ENCODE peak calls at places on chromosomes 7 and 10, in eight cellular contexts. One of them, this sample, is unnamed.

GRCh38 chr10:48464121-48464870 is 140.6 kb downstream of the ARHGAP22 start:
- DNase-seq in cardiac muscle cell: no peak
- DNase-seq in foreskin fibroblast: no peak
- DNase-seq in breast epithelium: peak
- DNase-seq in BE2C: peak
- DNase-seq in H1: peak
- DNase-seq in left ventricle myocardium inferior: no peak
- DNase-seq in brain microvascular endothelial cell: no peak
- DNase-seq in this sample: no peak

GRCh38 chr10:133261726-133262325 is 14.8 kb downstream of the ADAM8 start:
- DNase-seq in cardiac muscle cell: peak
- DNase-seq in H1: peak
- DNase-seq in left ventricle myocardium inferior: peak
- DNase-seq in foreskin fibroblast: peak
- DNase-seq in brain microvascular endothelial cell: peak
- DNase-seq in breast epithelium: peak
- DNase-seq in BE2C: peak
- DNase-seq in this sample: no peak

GRCh38 chr7:1611708-1612241 is 41.9 kb upstream of the PSMG3 start:
- DNase-seq in foreskin fibroblast: peak
- DNase-seq in BE2C: no peak
- DNase-seq in cardiac muscle cell: peak
- DNase-seq in left ventricle myocardium inferior: no peak
- DNase-seq in brain microvascular endothelial cell: peak
- DNase-seq in H1: no peak
- DNase-seq in breast epithelium: no peak
- DNase-seq in this sample: no peak

GRCh38 chr10:7945469-7946187 is 108.9 kb upstream of the GATA3 start:
- DNase-seq in BE2C: no peak
- DNase-seq in left ventricle myocardium inferior: no peak
- DNase-seq in H1: no peak
- DNase-seq in brain microvascular endothelial cell: peak
- DNase-seq in foreskin fibroblast: peak
- DNase-seq in cardiac muscle cell: no peak
- DNase-seq in breast epithelium: no peak
- DNase-seq in this sample: no peak

GRCh38 chr10:97525683-97526110 is 27.0 kb downstream of the UBTD1 start:
- DNase-seq in cardiac muscle cell: no peak
- DNase-seq in brain microvascular endothelial cell: no peak
- DNase-seq in breast epithelium: no peak
- DNase-seq in foreskin fibroblast: no peak
- DNase-seq in H1: no peak
- DNase-seq in BE2C: no peak
- DNase-seq in left ventricle myocardium inferior: no peak
- DNase-seq in this sample: no peak

GRCh38 chr7:81632418-81632817 is 137.4 kb downstream of the HGF start:
- DNase-seq in H1: no peak
- DNase-seq in foreskin fibroblast: no peak
- DNase-seq in breast epithelium: no peak
- DNase-seq in cardiac muscle cell: no peak
- DNase-seq in left ventricle myocardium inferior: no peak
- DNase-seq in BE2C: no peak
- DNase-seq in brain microvascular endothelial cell: no peak
- DNase-seq in this sample: no peak

GRCh38 chr10:86058964-86059363 is 307.6 kb downstream of the GRID1 start:
- DNase-seq in cardiac muscle cell: no peak
- DNase-seq in BE2C: no peak
- DNase-seq in breast epithelium: no peak
- DNase-seq in left ventricle myocardium inferior: no peak
- DNase-seq in foreskin fibroblast: no peak
- DNase-seq in brain microvascular endothelial cell: no peak
- DNase-seq in H1: no peak
- DNase-seq in this sample: no peak

GRCh38 chr10:82942572-82943091 is 1067.6 kb downstream of the NRG3 start:
- DNase-seq in BE2C: no peak
- DNase-seq in H1: no peak
- DNase-seq in foreskin fibroblast: peak
- DNase-seq in brain microvascular endothelial cell: no peak
- DNase-seq in left ventricle myocardium inferior: peak
- DNase-seq in breast epithelium: no peak
- DNase-seq in cardiac muscle cell: peak
- DNase-seq in this sample: no peak

GRCh38 chr7:22320416-22320815 is 36.5 kb downstream of the RAPGEF5 start:
- DNase-seq in brain microvascular endothelial cell: no peak
- DNase-seq in H1: no peak
- DNase-seq in breast epithelium: no peak
- DNase-seq in foreskin fibroblast: no peak
- DNase-seq in BE2C: no peak
- DNase-seq in left ventricle myocardium inferior: no peak
- DNase-seq in cardiac muscle cell: no peak
- DNase-seq in this sample: no peak

GRCh38 chr10:93554760-93555432 is 11.6 kb upstream of the FFAR4 start:
- DNase-seq in breast epithelium: peak
- DNase-seq in BE2C: peak
- DNase-seq in foreskin fibroblast: peak
- DNase-seq in brain microvascular endothelial cell: peak
- DNase-seq in left ventricle myocardium inferior: peak
- DNase-seq in H1: peak
- DNase-seq in cardiac muscle cell: peak
- DNase-seq in this sample: peak

GRCh38 chr7:893686-894085 is 17.3 kb downstream of the GET4 start:
- DNase-seq in H1: no peak
- DNase-seq in left ventricle myocardium inferior: no peak
- DNase-seq in BE2C: peak
- DNase-seq in foreskin fibroblast: no peak
- DNase-seq in brain microvascular endothelial cell: no peak
- DNase-seq in cardiac muscle cell: no peak
- DNase-seq in breast epithelium: no peak
- DNase-seq in this sample: no peak

GRCh38 chr7:103856929-103857328 is 132.5 kb downstream of the RELN start:
- DNase-seq in H1: no peak
- DNase-seq in brain microvascular endothelial cell: no peak
- DNase-seq in breast epithelium: no peak
- DNase-seq in BE2C: no peak
- DNase-seq in left ventricle myocardium inferior: no peak
- DNase-seq in cardiac muscle cell: no peak
- DNase-seq in foreskin fibroblast: no peak
- DNase-seq in this sample: peak

GRCh38 chr10:71382028-71382427 is 14.7 kb upstream of the CDH23 start:
- DNase-seq in left ventricle myocardium inferior: no peak
- DNase-seq in H1: no peak
- DNase-seq in brain microvascular endothelial cell: no peak
- DNase-seq in BE2C: no peak
- DNase-seq in breast epithelium: no peak
- DNase-seq in cardiac muscle cell: no peak
- DNase-seq in foreskin fibroblast: no peak
- DNase-seq in this sample: no peak

GRCh38 chr10:6737758-6738463 is 157.8 kb upstream of the PRKCQ start:
- DNase-seq in brain microvascular endothelial cell: peak
- DNase-seq in breast epithelium: no peak
- DNase-seq in H1: no peak
- DNase-seq in cardiac muscle cell: no peak
- DNase-seq in foreskin fibroblast: peak
- DNase-seq in left ventricle myocardium inferior: no peak
- DNase-seq in BE2C: no peak
- DNase-seq in this sample: no peak

GRCh38 chr10:50275650-50276235 is 24.4 kb upstream of the ASAH2 start:
- DNase-seq in breast epithelium: no peak
- DNase-seq in cardiac muscle cell: peak
- DNase-seq in H1: peak
- DNase-seq in foreskin fibroblast: peak
- DNase-seq in BE2C: peak
- DNase-seq in left ventricle myocardium inferior: peak
- DNase-seq in brain microvascular endothelial cell: peak
- DNase-seq in this sample: no peak

GRCh38 chr7:5709347-5709950 is 72.0 kb downstream of the RNF216 start:
- DNase-seq in breast epithelium: no peak
- DNase-seq in left ventricle myocardium inferior: no peak
- DNase-seq in brain microvascular endothelial cell: no peak
- DNase-seq in cardiac muscle cell: no peak
- DNase-seq in BE2C: no peak
- DNase-seq in foreskin fibroblast: peak
- DNase-seq in H1: no peak
- DNase-seq in this sample: no peak

GRCh38 chr7:151875862-151876111 is 1.1 kb downstream of the PRKAG2 start:
- DNase-seq in BE2C: no peak
- DNase-seq in cardiac muscle cell: peak
- DNase-seq in H1: no peak
- DNase-seq in left ventricle myocardium inferior: no peak
- DNase-seq in brain microvascular endothelial cell: no peak
- DNase-seq in breast epithelium: no peak
- DNase-seq in foreskin fibroblast: peak
- DNase-seq in this sample: no peak

GRCh38 chr7:127968547-127968946 is 62.7 kb downstream of the LRRC4 start:
- DNase-seq in H1: no peak
- DNase-seq in brain microvascular endothelial cell: no peak
- DNase-seq in left ventricle myocardium inferior: no peak
- DNase-seq in BE2C: no peak
- DNase-seq in cardiac muscle cell: peak
- DNase-seq in foreskin fibroblast: no peak
- DNase-seq in breast epithelium: no peak
- DNase-seq in this sample: no peak

GRCh38 chr7:79236352-79237028 is 217.0 kb downstream of the MAGI2 start:
- DNase-seq in breast epithelium: no peak
- DNase-seq in left ventricle myocardium inferior: no peak
- DNase-seq in BE2C: no peak
- DNase-seq in cardiac muscle cell: no peak
- DNase-seq in foreskin fibroblast: no peak
- DNase-seq in brain microvascular endothelial cell: no peak
- DNase-seq in H1: no peak
- DNase-seq in this sample: peak

DNA sequence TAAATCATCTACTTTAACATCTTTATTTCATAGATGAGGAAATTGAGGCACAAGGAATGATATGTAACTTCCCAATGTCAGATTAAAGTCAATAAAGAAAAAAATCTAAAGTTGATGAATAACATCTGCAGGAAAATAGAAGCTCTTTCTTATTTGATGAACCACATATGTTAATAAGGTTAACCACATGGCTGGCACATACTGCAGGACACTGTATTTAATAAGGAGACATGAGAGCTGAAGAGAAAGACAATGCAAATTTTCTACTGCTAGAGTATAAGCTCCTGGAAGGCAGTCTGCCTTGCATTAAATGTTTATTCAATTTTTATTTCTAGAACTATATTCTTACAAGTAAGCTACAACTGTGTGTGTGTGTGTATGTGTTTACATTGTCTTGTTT is 4.4 kb downstream of the RAB11FIP2 start:
- DNase-seq in left ventricle myocardium inferior: no peak
- DNase-seq in BE2C: no peak
- DNase-seq in breast epithelium: no peak
- DNase-seq in H1: no peak
- DNase-seq in brain microvascular endothelial cell: no peak
- DNase-seq in foreskin fibroblast: no peak
- DNase-seq in cardiac muscle cell: no peak
- DNase-seq in this sample: no peak
- H3K4me3 ChIP-seq in left ventricle myocardium inferior: no peak
- H3K4me3 ChIP-seq in BE2C: no peak
- H3K4me3 ChIP-seq in breast epithelium: no peak
- H3K4me3 ChIP-seq in H1: no peak
- H3K4me3 ChIP-seq in brain microvascular endothelial cell: no peak
- H3K4me3 ChIP-seq in foreskin fibroblast: no peak
- H3K4me3 ChIP-seq in cardiac muscle cell: no peak
- H3K4me3 ChIP-seq in this sample: no peak

GRCh38 chr7:17646181-17646956 is 293.9 kb downstream of the SNX13 start:
- DNase-seq in H1: no peak
- DNase-seq in left ventricle myocardium inferior: no peak
- DNase-seq in cardiac muscle cell: peak
- DNase-seq in BE2C: no peak
- DNase-seq in brain microvascular endothelial cell: no peak
- DNase-seq in foreskin fibroblast: peak
- DNase-seq in breast epithelium: no peak
- DNase-seq in this sample: peak
- TF ChIP-seq CTCF in H1: no peak
- TF ChIP-seq CTCF in left ventricle myocardium inferior: peak
- TF ChIP-seq CTCF in cardiac muscle cell: peak
- TF ChIP-seq CTCF in BE2C: peak
- TF ChIP-seq CTCF in brain microvascular endothelial cell: peak
- TF ChIP-seq CTCF in foreskin fibroblast: peak
- TF ChIP-seq CTCF in breast epithelium: no peak
- TF ChIP-seq CTCF in this sample: peak

DNA sequence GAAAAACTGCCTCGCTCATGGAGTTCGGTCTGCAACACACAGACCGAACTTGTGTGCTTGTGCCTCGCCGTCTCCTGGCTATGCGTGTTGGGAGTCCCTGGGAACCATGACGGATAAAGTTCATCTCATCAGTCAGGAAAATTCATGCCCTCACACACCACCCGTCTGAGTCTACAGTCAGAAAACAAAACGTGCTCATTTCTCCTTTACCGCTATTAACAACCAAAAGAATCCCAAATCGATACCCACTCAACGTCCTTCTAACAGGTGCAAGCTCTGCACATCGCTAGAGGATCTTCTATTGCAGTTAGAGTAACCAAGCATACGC is 13.6 kb downstream of the CNPY1 start:
- DNase-seq in BE2C: no peak
- DNase-seq in cardiac muscle cell: no peak
- DNase-seq in H1: no peak
- DNase-seq in left ventricle myocardium inferior: no peak
- DNase-seq in breast epithelium: no peak
- DNase-seq in foreskin fibroblast: no peak
- DNase-seq in brain microvascular endothelial cell: no peak
- DNase-seq in this sample: no peak
- H3K4me3 ChIP-seq in BE2C: peak
- H3K4me3 ChIP-seq in cardiac muscle cell: peak
- H3K4me3 ChIP-seq in H1: peak
- H3K4me3 ChIP-seq in left ventricle myocardium inferior: peak
- H3K4me3 ChIP-seq in breast epithelium: no peak
- H3K4me3 ChIP-seq in foreskin fibroblast: no peak
- H3K4me3 ChIP-seq in brain microvascular endothelial cell: no peak
- H3K4me3 ChIP-seq in this sample: no peak

DNA sequence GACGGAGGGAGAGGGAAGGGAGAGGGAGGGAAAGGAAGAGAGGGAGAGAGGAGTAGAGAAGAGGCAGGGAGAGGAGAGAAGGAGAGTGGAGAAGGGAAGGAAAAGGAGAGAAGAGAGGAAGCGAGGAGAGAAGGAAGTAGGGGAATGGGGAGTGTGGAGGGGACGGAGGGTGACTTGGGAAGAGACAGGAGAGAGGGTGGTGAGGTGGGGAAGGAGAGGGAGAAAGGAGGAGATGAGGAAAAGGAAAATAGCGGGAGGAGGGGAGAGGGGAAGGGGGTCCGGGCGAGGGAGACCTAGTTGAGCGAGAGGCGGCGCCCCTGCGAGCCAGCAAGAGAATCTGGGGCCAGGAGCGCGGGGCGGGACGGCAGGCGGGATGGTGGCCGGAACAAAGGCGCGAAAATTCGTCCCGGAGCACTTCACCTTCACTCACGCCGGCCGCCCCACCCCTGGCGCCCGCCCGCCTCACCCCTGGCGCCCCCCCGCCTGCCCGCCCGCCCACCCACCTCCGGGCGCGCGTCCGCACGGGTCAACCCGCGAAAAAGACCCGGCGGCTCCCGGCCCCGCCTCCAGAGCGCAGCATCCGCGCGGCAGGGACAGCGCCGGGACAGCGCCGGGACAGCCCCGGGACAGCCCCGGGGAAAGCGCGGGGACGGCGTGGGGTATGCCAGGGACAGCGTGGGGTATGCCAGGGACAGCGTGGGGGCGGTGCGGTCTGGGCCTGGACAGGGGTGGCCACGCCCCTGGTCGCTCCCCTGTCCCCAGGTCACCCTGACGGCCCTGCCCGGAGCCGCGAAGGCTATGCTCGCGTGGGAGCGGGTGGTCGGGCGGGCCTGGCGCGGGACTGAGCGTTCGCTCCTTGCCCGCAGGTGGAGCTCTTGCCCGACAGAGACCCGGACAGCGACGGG is 4.2 kb downstream of the VSTM2A start:
- DNase-seq in BE2C: peak
- DNase-seq in foreskin fibroblast: no peak
- DNase-seq in breast epithelium: no peak
- DNase-seq in left ventricle myocardium inferior: no peak
- DNase-seq in brain microvascular endothelial cell: no peak
- DNase-seq in H1: peak
- DNase-seq in cardiac muscle cell: no peak
- DNase-seq in this sample: no peak
- TF ChIP-seq CTCF in BE2C: peak
- TF ChIP-seq CTCF in foreskin fibroblast: no peak
- TF ChIP-seq CTCF in breast epithelium: no peak
- TF ChIP-seq CTCF in left ventricle myocardium inferior: no peak
- TF ChIP-seq CTCF in brain microvascular endothelial cell: peak
- TF ChIP-seq CTCF in H1: peak
- TF ChIP-seq CTCF in cardiac muscle cell: no peak
- TF ChIP-seq CTCF in this sample: peak